ENCODE peak calls at places on chromosomes 7 and 10, in five cellular contexts. P is Jurkat, Clone E6-1; N is amniotic stem cell; E is T-helper 1 cell; I is H1. V is an unnamed sample.

GRCh38 chr10:90862908-90863514 is 5.2 kb upstream of the HTR7 start:
- DNase-seq in P (no peak), N (peak), E (no peak), I (no peak), V (no peak)

GRCh38 chr10:74575191-74575720 is 251.1 kb upstream of the KAT6B start:
- DNase-seq in P (no peak), N (no peak), E (no peak), I (no peak), V (no peak)

GRCh38 chr7:158078161-158078910 is 509.3 kb downstream of the PTPRN2 start:
- DNase-seq in P (no peak), N (no peak), E (no peak), I (no peak), V (no peak)

GRCh38 chr10:16717617-16718395 is 99.4 kb downstream of the RSU1 start:
- DNase-seq in P (no peak), N (no peak), E (no peak), I (no peak), V (no peak)

GRCh38 chr10:51564896-51565505 is 134.4 kb downstream of the CSTF2T start:
- DNase-seq in P (no peak), N (no peak), E (no peak), I (no peak), V (no peak)

GRCh38 chr7:149007615-149008014 is 20.7 kb downstream of the PDIA4 start:
- DNase-seq in P (no peak), N (no peak), E (no peak), I (no peak), V (no peak)

GRCh38 chr10:119216137-119216536 is 8.8 kb downstream of the GRK5 start:
- DNase-seq in P (no peak), N (no peak), E (no peak), I (no peak), V (no peak)

GRCh38 chr7:99028261-99028971 is 115.5 kb downstream of the SMURF1 start:
- DNase-seq in P (no peak), N (no peak), E (no peak), I (no peak), V (no peak)

GRCh38 chr10:78236416-78237015 is 202.9 kb downstream of the RPS24 start:
- DNase-seq in P (no peak), N (no peak), E (no peak), I (no peak), V (no peak)

GRCh38 chr7:144390481-144390880 is 13.0 kb downstream of the NOBOX start:
- DNase-seq in P (no peak), N (no peak), E (no peak), I (peak), V (no peak)

GRCh38 chr7:1108264-1108920 is 20.5 kb downstream of the GPER1 start:
- DNase-seq in P (no peak), N (no peak), E (no peak), I (no peak), V (no peak)

GRCh38 chr10:124319926-124320391 is 98.8 kb downstream of the OAT start:
- DNase-seq in P (no peak), N (no peak), E (no peak), I (no peak), V (no peak)

GRCh38 chr10:70596110-70596798 is 6.3 kb downstream of the PRF1 start:
- DNase-seq in P (no peak), N (no peak), E (no peak), I (peak), V (no peak)

GRCh38 chr10:84265378-84265777 is 20.5 kb downstream of the RGR start:
- DNase-seq in P (no peak), N (no peak), E (no peak), I (no peak), V (no peak)

GRCh38 chr10:43809211-43809930 is 160.7 kb upstream of the ZNF32 start:
- DNase-seq in P (no peak), N (peak), E (no peak), I (no peak), V (no peak)

GRCh38 chr7:108094375-108094774 is 35.8 kb downstream of the LAMB4 start:
- DNase-seq in P (no peak), N (no peak), E (no peak), I (no peak), V (no peak)